ENCODE peak calls at places on chromosomes 16 and 17, in six cellular contexts. One of them, this sample, is unnamed.

GRCh38 chr16:2817496-2818277 is 650 bp downstream of the PRSS21 start:
- DNase-seq in A549: no peak
- DNase-seq in ovary: no peak
- DNase-seq in tibial nerve: no peak
- DNase-seq in H1: no peak
- DNase-seq in sigmoid colon: peak
- DNase-seq in this sample: no peak

GRCh38 chr17:29078183-29079045 is 35.5 kb downstream of the PIPOX start:
- DNase-seq in A549: no peak
- DNase-seq in ovary: no peak
- DNase-seq in tibial nerve: no peak
- DNase-seq in H1: no peak
- DNase-seq in sigmoid colon: no peak
- DNase-seq in this sample: no peak

GRCh38 chr17:44610331-44610730 is 45.9 kb upstream of the MEIOC start:
- DNase-seq in A549: no peak
- DNase-seq in ovary: no peak
- DNase-seq in tibial nerve: no peak
- DNase-seq in H1: no peak
- DNase-seq in sigmoid colon: no peak
- DNase-seq in this sample: no peak

GRCh38 chr17:7285679-7286078 is 4.2 kb downstream of the SLC2A4 start:
- DNase-seq in A549: no peak
- DNase-seq in ovary: no peak
- DNase-seq in tibial nerve: no peak
- DNase-seq in H1: no peak
- DNase-seq in sigmoid colon: no peak
- DNase-seq in this sample: no peak

GRCh38 chr16:80938035-80938927 is 68.4 kb downstream of the CMC2 start:
- DNase-seq in A549: peak
- DNase-seq in ovary: peak
- DNase-seq in tibial nerve: peak
- DNase-seq in H1: no peak
- DNase-seq in sigmoid colon: peak
- DNase-seq in this sample: no peak

GRCh38 chr17:968812-969766 is 10.5 kb downstream of the NXN start:
- DNase-seq in A549: no peak
- DNase-seq in ovary: no peak
- DNase-seq in tibial nerve: no peak
- DNase-seq in H1: no peak
- DNase-seq in sigmoid colon: no peak
- DNase-seq in this sample: no peak

GRCh38 chr17:44906987-44907681 is 7.9 kb upstream of the EFTUD2 start:
- DNase-seq in A549: no peak
- DNase-seq in ovary: no peak
- DNase-seq in tibial nerve: no peak
- DNase-seq in H1: no peak
- DNase-seq in sigmoid colon: no peak
- DNase-seq in this sample: no peak

GRCh38 chr16:10172848-10173655 is 9.2 kb downstream of the GRIN2A start:
- DNase-seq in A549: no peak
- DNase-seq in ovary: no peak
- DNase-seq in tibial nerve: no peak
- DNase-seq in H1: no peak
- DNase-seq in sigmoid colon: no peak
- DNase-seq in this sample: no peak

GRCh38 chr17:76032073-76032779 is 5.1 kb upstream of the EVPL start:
- DNase-seq in A549: no peak
- DNase-seq in ovary: no peak
- DNase-seq in tibial nerve: no peak
- DNase-seq in H1: no peak
- DNase-seq in sigmoid colon: no peak
- DNase-seq in this sample: no peak

GRCh38 chr17:7501729-7502128 is 17.6 kb downstream of the POLR2A start:
- DNase-seq in A549: no peak
- DNase-seq in ovary: no peak
- DNase-seq in tibial nerve: no peak
- DNase-seq in H1: no peak
- DNase-seq in sigmoid colon: peak
- DNase-seq in this sample: no peak

GRCh38 chr17:78707923-78708322 is 74.2 kb downstream of the CYTH1 start:
- DNase-seq in A549: no peak
- DNase-seq in ovary: no peak
- DNase-seq in tibial nerve: no peak
- DNase-seq in H1: no peak
- DNase-seq in sigmoid colon: no peak
- DNase-seq in this sample: no peak

GRCh38 chr17:78709688-78710290 is 72.3 kb downstream of the CYTH1 start:
- DNase-seq in A549: no peak
- DNase-seq in ovary: no peak
- DNase-seq in tibial nerve: no peak
- DNase-seq in H1: no peak
- DNase-seq in sigmoid colon: no peak
- DNase-seq in this sample: no peak

GRCh38 chr17:78707016-78707415 is 75.1 kb downstream of the CYTH1 start:
- DNase-seq in A549: peak
- DNase-seq in ovary: no peak
- DNase-seq in tibial nerve: no peak
- DNase-seq in H1: no peak
- DNase-seq in sigmoid colon: no peak
- DNase-seq in this sample: no peak

GRCh38 chr17:78709119-78709681 is 72.9 kb downstream of the CYTH1 start:
- DNase-seq in A549: no peak
- DNase-seq in ovary: no peak
- DNase-seq in tibial nerve: no peak
- DNase-seq in H1: no peak
- DNase-seq in sigmoid colon: no peak
- DNase-seq in this sample: no peak

GRCh38 chr17:78708510-78708973 is 73.5 kb downstream of the CYTH1 start:
- DNase-seq in A549: peak
- DNase-seq in ovary: peak
- DNase-seq in tibial nerve: peak
- DNase-seq in H1: peak
- DNase-seq in sigmoid colon: peak
- DNase-seq in this sample: no peak
- TF ChIP-seq EP300 in A549: no peak
- TF ChIP-seq EP300 in ovary: no peak
- TF ChIP-seq EP300 in tibial nerve: no peak
- TF ChIP-seq EP300 in H1: no peak
- TF ChIP-seq EP300 in sigmoid colon: no peak
- TF ChIP-seq EP300 in this sample: no peak

GRCh38 chr16:11966173-11966572 is 1.2 kb downstream of the TNFRSF17 start:
- DNase-seq in A549: no peak
- DNase-seq in ovary: no peak
- DNase-seq in tibial nerve: no peak
- DNase-seq in H1: no peak
- DNase-seq in sigmoid colon: no peak
- DNase-seq in this sample: no peak
- TF ChIP-seq EP300 in A549: no peak
- TF ChIP-seq EP300 in ovary: no peak
- TF ChIP-seq EP300 in tibial nerve: no peak
- TF ChIP-seq EP300 in H1: no peak
- TF ChIP-seq EP300 in sigmoid colon: no peak
- TF ChIP-seq EP300 in this sample: no peak

DNA sequence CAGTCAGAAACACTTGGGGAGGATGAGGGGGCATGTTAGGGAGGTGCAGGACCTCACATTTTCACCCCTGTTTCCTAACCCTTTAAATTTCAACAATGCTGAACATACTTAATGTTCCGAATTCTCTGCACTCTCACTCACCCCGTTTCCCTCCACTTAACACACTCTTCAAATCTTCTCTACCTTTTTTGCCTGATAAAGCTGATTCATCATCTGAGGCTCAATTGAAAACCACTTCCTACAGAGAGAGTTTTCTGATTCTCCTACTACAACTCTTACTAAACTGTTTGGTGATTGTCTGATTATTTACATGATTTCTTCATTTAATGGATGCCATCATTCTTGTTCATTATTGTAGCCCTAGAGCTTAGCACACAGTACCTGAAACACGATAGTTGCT is 42.4 kb downstream of the PCTP start:
- DNase-seq in A549: no peak
- DNase-seq in ovary: no peak
- DNase-seq in tibial nerve: no peak
- DNase-seq in H1: no peak
- DNase-seq in sigmoid colon: no peak
- DNase-seq in this sample: no peak
- TF ChIP-seq EP300 in A549: no peak
- TF ChIP-seq EP300 in ovary: no peak
- TF ChIP-seq EP300 in tibial nerve: no peak
- TF ChIP-seq EP300 in H1: no peak
- TF ChIP-seq EP300 in sigmoid colon: no peak
- TF ChIP-seq EP300 in this sample: no peak

DNA sequence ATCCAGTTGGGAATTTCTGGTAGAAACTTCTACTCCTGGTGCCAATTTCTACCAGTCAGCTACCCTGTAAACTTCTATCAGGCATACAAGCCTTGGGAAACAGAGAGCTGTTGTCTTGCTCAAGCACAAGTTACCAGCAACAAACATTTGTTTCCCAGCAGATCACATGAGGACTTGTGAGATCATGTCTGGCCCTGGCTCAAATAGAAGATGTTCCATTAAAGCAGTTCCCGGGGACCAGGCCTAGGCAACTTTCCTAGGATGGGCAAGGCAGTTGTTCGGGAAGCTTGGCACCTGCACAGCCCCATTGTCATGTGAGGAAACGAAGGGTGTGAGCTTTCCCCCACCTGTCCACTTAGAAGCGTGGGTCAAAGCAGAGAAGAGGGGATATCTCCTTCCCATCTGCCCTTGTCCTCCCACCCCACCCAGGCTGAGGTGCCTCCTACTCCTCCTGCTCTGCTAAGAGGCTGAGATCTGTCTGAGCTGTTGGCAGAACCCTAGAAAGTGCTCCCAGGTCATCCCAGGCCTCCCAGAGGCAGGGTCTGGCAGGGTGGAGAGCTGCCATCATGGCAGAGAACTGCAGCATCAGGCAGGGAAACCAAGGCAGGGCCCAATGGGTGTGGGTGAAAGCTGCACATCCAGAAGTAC is 11.2 kb upstream of the SLC47A2 start:
- DNase-seq in A549: peak
- DNase-seq in ovary: peak
- DNase-seq in tibial nerve: peak
- DNase-seq in H1: no peak
- DNase-seq in sigmoid colon: peak
- DNase-seq in this sample: no peak
- TF ChIP-seq EP300 in A549: no peak
- TF ChIP-seq EP300 in ovary: peak
- TF ChIP-seq EP300 in tibial nerve: peak
- TF ChIP-seq EP300 in H1: no peak
- TF ChIP-seq EP300 in sigmoid colon: no peak
- TF ChIP-seq EP300 in this sample: peak

DNA sequence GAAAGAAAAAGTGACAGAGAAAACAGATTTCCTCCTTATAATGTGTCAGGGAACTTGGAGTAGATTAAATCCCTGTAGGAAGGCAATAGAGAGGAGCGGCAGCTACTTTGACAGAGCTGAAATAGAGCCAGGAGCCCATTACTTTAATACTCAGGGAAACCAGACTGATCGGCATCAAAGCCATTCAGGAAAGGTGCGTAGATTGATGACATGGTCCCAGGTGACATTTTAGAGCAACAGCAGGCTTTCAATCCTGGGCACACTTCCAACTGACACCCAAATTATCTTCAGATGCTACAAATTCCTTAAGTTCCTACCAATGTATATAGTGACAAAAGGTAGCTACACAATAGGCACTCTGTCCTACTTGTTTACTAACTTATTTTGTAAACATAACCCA is 821.5 kb downstream of the CDH8 start:
- DNase-seq in A549: no peak
- DNase-seq in ovary: no peak
- DNase-seq in tibial nerve: no peak
- DNase-seq in H1: no peak
- DNase-seq in sigmoid colon: no peak
- DNase-seq in this sample: no peak
- TF ChIP-seq EP300 in A549: no peak
- TF ChIP-seq EP300 in ovary: no peak
- TF ChIP-seq EP300 in tibial nerve: no peak
- TF ChIP-seq EP300 in H1: no peak
- TF ChIP-seq EP300 in sigmoid colon: no peak
- TF ChIP-seq EP300 in this sample: no peak

DNA sequence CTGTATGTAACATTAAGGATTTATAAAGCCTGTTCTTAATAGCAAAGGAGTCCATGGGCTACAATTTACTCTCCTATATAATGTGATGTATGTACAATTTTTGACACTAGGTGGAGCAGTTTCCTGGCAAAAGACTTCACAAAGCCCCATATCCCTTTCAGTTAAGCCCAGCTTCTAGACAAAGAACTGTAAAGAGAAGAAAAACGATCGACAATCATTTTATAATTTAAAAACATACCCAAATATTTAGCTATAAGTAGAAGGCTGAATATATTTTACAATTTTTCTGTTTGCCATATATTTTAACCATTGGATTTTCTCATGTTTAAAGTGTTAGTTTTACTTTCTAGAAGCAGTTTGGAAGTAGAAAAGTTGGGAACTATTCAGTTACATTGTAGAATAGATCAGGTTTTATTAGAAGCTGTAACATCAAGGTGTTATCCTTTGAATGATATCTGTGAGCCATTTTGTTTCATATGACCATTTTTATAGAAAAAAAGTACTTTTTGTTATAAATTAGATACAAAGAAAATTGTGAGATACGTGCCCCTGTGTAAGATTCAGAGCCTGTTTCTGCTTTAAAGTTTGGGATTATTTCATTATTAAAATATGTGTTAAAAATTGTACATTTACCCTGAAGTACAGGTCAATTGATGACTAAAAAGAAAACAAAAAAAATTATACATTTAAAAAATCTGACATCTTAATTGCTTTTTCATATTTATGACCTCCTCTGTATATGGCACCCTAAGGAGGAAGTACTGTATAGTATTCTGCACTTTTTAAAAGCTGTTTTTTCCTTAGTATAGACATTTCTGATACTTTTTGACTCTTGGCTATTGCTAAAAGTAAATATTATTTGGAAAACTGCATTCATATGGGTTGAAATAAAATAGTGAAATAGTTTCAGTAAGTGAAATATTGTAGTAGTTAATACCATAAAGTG is 46.3 kb downstream of the VMP1 start:
- DNase-seq in A549: peak
- DNase-seq in ovary: no peak
- DNase-seq in tibial nerve: peak
- DNase-seq in H1: no peak
- DNase-seq in sigmoid colon: no peak
- DNase-seq in this sample: no peak
- TF ChIP-seq EP300 in A549: no peak
- TF ChIP-seq EP300 in ovary: no peak
- TF ChIP-seq EP300 in tibial nerve: peak
- TF ChIP-seq EP300 in H1: no peak
- TF ChIP-seq EP300 in sigmoid colon: no peak
- TF ChIP-seq EP300 in this sample: no peak